ENCODE peak calls at places on chromosomes 7 and 10, in six cellular contexts. O is body of pancreas, U is thoracic aorta, L is HCT116, X is neuronal stem cell, I is right atrium auricular region. H is an unnamed sample. For H3K9me3 and H3K4me1, the result is how much of the 10 kb centered on the place peaks cover.

GRCh38 chr10:70775679-70776454 is 9.3 kb downstream of the TBATA start:
- DNase-seq in L (no peak), I (peak), X (no peak), O (no peak), U (no peak), H (no peak)

GRCh38 chr10:73263948-73264347 is 11.5 kb upstream of the MRPS16 start:
- DNase-seq in O (no peak), U (no peak), L (no peak), X (no peak), I (no peak), H (no peak)

GRCh38 chr10:122189185-122189584 is 81.9 kb upstream of the BTBD16 start:
- DNase-seq in O (no peak), L (no peak), X (no peak), U (no peak), I (no peak), H (no peak)

GRCh38 chr7:31633894-31634494 is 53.0 kb upstream of the PPP1R17 start:
- DNase-seq in I (no peak), X (peak), L (peak), O (peak), U (no peak), H (peak)

GRCh38 chr10:14879055-14879800 is 562 bp downstream of the SUV39H2 start:
- DNase-seq in X (no peak), O (peak), L (no peak), I (no peak), U (no peak), H (peak)

GRCh38 chr10:33071857-33072256 is 113.8 kb upstream of the ITGB1 start:
- DNase-seq in X (no peak), O (no peak), L (no peak), U (no peak), I (no peak), H (no peak)

GRCh38 chr10:16853201-16853600 is 36.0 kb upstream of the RSU1 start:
- DNase-seq in U (no peak), X (no peak), O (no peak), I (no peak), L (peak), H (no peak)

GRCh38 chr10:50884302-50884701 is 1.1 kb downstream of the A1CF start:
- DNase-seq in O (no peak), I (no peak), U (no peak), X (no peak), L (no peak), H (no peak)

GRCh38 chr7:102447311-102447710 is 13.9 kb downstream of the ORAI2 start:
- DNase-seq in O (no peak), X (no peak), I (no peak), U (no peak), L (no peak), H (no peak)

GRCh38 chr10:97024181-97025073 is 161.3 kb downstream of the SLIT1 start:
- DNase-seq in I (no peak), O (peak), U (no peak), L (no peak), X (no peak), H (no peak)

GRCh38 chr7:107446531-107446930 is 23.3 kb upstream of the GPR22 start:
- DNase-seq in X (no peak), I (no peak), L (no peak), O (no peak), U (no peak), H (no peak)

GRCh38 chr10:133590970-133591359 is 25.6 kb upstream of the SYCE1 start:
- DNase-seq in I (no peak), U (no peak), X (no peak), O (no peak), L (no peak), H (no peak)

GRCh38 chr10:130553846-130554245 is 417.7 kb downstream of the GLRX3 start:
- DNase-seq in L (no peak), X (no peak), I (peak), O (no peak), U (no peak), H (no peak)

GRCh38 chr7:105439174-105439893 is 50.6 kb upstream of the SRPK2 start:
- DNase-seq in U (no peak), L (no peak), X (no peak), I (no peak), O (peak), H (peak)

GRCh38 chr10:7889947-7890542 is 71.7 kb downstream of the TAF3 start:
- DNase-seq in O (no peak), I (no peak), X (no peak), U (no peak), L (no peak), H (no peak)

GRCh38 chr7:27110977-27111752 is 8.7 kb upstream of the HOXA2 start:
- DNase-seq in X (no peak), L (no peak), O (peak), I (no peak), U (no peak), H (no peak)

GRCh38 chr7:51950811-51951210 is 634.2 kb upstream of the COBL start:
- DNase-seq in U (no peak), O (no peak), X (peak), L (no peak), I (no peak), H (peak)

GRCh38 chr10:116168329-116168728 is 104.7 kb downstream of the GFRA1 start:
- DNase-seq in L (no peak), U (no peak), O (no peak), I (no peak), X (no peak), H (no peak)

GRCh38 chr10:71757450-71757918 is 15.8 kb downstream of the VSIR start:
- DNase-seq in X (no peak), I (no peak), U (no peak), O (no peak), L (no peak), H (no peak)

GRCh38 chr10:66656499-66656898 is 269.3 kb upstream of the LRRTM3 start:
- DNase-seq in X (no peak), I (no peak), O (no peak), U (no peak), L (no peak), H (no peak)

GRCh38 chr10:29496341-29497162 is 138.2 kb downstream of the SVIL start:
- DNase-seq in L (peak), O (peak), X (peak), I (peak), U (no peak), H (peak)

GRCh38 chr10:110410329-110411046 is 87.2 kb upstream of the DUSP5 start:
- DNase-seq in L (peak), I (no peak), X (no peak), U (no peak), O (peak), H (peak)

GRCh38 chr10:48931188-48931587 is 8.5 kb downstream of the LRRC18 start:
- DNase-seq in I (no peak), O (no peak), U (no peak), X (no peak), L (no peak), H (no peak)

GRCh38 chr7:142913051-142913450 is 20.5 kb downstream of the TRPV5 start:
- DNase-seq in U (no peak), I (no peak), O (no peak), L (no peak), X (no peak), H (no peak)

GRCh38 chr10:28623483-28623882 is 53.8 kb upstream of the BAMBI start:
- DNase-seq in U (no peak), I (no peak), L (no peak), X (no peak), O (no peak), H (no peak)

GRCh38 chr7:111752022-111752582 is 189.8 kb upstream of the IMMP2L start:
- DNase-seq in L (peak), U (no peak), I (no peak), O (peak), X (peak), H (peak)

GRCh38 chr7:44194069-44194468 is 4.8 kb upstream of the GCK start:
- DNase-seq in I (no peak), O (no peak), L (no peak), X (no peak), U (no peak), H (no peak)

GRCh38 chr7:142793156-142793555 is 22.4 kb downstream of the PRSS2 start:
- DNase-seq in U (no peak), L (no peak), X (no peak), O (no peak), I (no peak), H (no peak)

GRCh38 chr7:3200504-3200903 is 100.5 kb upstream of the SDK1 start:
- DNase-seq in X (no peak), O (peak), I (no peak), U (no peak), L (peak), H (no peak)

GRCh38 chr7:5139998-5140397 is 50.0 kb upstream of the WIPI2 start:
- DNase-seq in I (no peak), O (peak), L (peak), U (no peak), X (peak), H (peak)

GRCh38 chr7:73719806-73720169 is 319 bp upstream of the STX1A start:
- DNase-seq in O (no peak), X (no peak), U (no peak), I (no peak), L (no peak), H (peak)
- H3K4me3 ChIP-seq in O (no peak), X (peak), U (peak), I (peak), L (peak), H (no peak)

DNA sequence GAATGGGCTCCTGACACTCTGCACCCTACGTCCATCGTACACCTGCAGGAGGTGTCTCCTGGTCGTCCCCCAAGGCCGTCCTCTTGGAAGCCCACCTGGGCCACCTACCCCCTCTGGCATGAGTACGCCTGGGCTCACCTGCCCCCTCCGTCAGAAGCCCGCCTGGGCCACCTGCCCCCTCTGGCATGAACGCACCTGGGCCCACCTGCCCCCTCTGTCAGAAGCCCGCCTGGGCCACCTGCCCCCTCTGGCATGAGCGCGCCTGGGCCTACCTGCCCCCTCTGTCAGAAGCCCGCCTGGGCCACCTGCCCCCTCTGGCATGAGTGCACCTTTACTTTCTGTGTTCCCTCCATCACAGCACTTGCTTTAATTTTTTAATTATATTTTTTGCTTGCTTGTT is 401.2 kb downstream of the PTPRN2 start:
- DNase-seq in X (no peak), L (no peak), U (no peak), I (no peak), O (no peak), H (no peak)
- H3K9me3 ChIP-seq in X (under half), L (under half), U (under half), I (under half), O (under half), H (under half)

GRCh38 chr10:124725171-124725631 is 19.0 kb downstream of the FAM53B start:
- DNase-seq in L (no peak), O (no peak), U (no peak), X (no peak), I (no peak), H (no peak)
- H3K4me1 ChIP-seq in L (under half), O (under half), U (half or more), X (under half), I (half or more), H (half or more)

GRCh38 chr10:35130588-35131146 is 4.0 kb downstream of the CREM start:
- DNase-seq in L (no peak), X (no peak), I (no peak), U (no peak), O (no peak), H (no peak)
- H3K4me3 ChIP-seq in L (no peak), X (no peak), I (no peak), U (no peak), O (no peak), H (no peak)

DNA sequence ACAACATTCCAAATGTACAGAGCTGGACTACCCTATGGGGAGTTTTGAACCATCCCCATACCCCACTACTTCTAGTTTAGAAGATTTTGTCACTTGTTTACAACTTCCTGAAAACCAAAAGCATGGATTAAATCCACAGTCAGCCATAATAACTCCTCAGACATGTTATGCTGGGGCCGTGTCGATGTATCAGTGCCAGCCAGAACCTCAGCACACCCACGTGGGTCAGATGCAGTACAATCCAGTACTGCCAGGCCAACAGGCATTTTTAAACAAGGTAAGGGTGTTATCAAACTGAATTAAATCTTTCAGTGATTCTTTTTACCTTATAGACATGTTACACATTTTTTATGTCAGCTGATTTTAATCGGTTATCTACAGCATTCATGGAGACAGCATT is 41.5 kb downstream of the AHR start:
- DNase-seq in U (no peak), O (no peak), I (no peak), L (no peak), X (no peak), H (no peak)
- H3K9me3 ChIP-seq in U (under half), O (under half), I (under half), L (under half), X (under half), H (under half)

DNA sequence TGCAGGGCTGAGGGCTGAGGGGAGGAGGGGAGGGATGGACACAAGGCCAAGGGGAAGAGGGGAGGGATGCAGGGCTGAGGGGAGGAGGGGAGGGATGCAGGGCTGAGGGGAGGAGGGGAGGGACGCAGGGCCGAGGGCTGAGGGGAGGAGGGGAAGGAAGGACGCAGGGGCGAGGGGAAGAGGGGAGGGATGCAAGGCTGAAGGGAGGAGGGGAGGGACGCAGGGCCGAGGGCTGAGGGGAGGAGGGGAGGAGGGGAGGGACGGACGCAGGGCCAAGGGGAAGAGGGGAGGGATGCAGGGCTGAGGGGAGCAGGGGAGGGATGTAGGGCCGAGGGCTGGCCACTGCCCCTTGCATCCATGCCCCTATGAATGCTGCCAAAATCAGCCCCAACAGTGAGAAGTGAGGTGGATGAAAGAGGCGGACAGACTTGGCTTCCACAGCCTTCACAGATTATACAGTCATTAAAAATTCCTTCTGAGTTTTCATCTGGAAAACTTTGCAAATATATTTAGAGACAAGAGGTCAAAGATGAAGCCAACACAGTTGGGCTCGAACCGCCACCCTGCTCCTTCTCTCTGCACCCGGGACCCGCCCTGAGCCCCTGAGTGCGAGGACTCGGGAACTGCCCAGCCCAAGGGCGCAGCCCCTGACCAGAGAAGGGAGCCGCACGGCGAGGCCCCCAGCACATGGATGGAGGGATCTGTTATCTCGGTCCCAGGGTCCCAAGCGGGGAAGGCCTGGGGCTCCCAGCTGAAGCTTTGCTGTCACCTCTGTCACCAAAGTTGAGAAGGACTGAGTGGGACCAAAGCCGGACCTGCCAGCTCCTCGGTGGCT is 65.8 kb downstream of the DIP2C start:
- DNase-seq in O (no peak), I (no peak), L (no peak), X (no peak), U (no peak), H (no peak)
- H3K4me1 ChIP-seq in O (under half), I (half or more), L (under half), X (under half), U (under half), H (under half)

GRCh38 chr7:41695661-41696322 is 7.1 kb downstream of the INHBA start:
- DNase-seq in X (no peak), O (no peak), L (no peak), I (no peak), U (no peak), H (no peak)
- H3K4me3 ChIP-seq in X (no peak), O (no peak), L (no peak), I (peak), U (peak), H (no peak)

GRCh38 chr7:56483153-56483552 is 366.9 kb upstream of the NUPR2 start:
- DNase-seq in O (no peak), U (no peak), L (no peak), X (no peak), I (no peak), H (no peak)
- H3K9me3 ChIP-seq in O (under half), U (under half), L (under half), X (under half), I (under half), H (under half)